ENCODE peak calls at places on chromosome 3, in six cellular contexts. W, G, N, P, R and C are unnamed samples.

GRCh38 chr3:123163146-123163545 is 38.6 kb upstream of the SEC22A start:
- DNase-seq in W (no peak), G (no peak), P (no peak), N (no peak), R (no peak), C (no peak)

GRCh38 chr3:127204841-127205582 is 12.1 kb downstream of the PRR23E start:
- DNase-seq in R (no peak), G (no peak), N (no peak), W (no peak), P (no peak), C (no peak)

GRCh38 chr3:46947981-46948791 is 28.4 kb downstream of the CCDC12 start:
- DNase-seq in R (peak; percentile 97), W (no peak), N (peak; percentile 64), P (no peak), G (peak; percentile 86), C (peak; percentile 71)

GRCh38 chr3:47004369-47005211 is 25.1 kb downstream of the NBEAL2 start:
- DNase-seq in P (no peak), W (peak; percentile 55), N (no peak), G (no peak), R (no peak), C (no peak)

GRCh38 chr3:190013943-190014924 is 106.5 kb downstream of the P3H2 start:
- DNase-seq in R (peak; percentile 62), P (no peak), N (no peak), W (no peak), G (no peak), C (no peak)

GRCh38 chr3:172317984-172318383 is 130.3 kb downstream of the GHSR start:
- DNase-seq in P (peak; percentile 85), R (peak; percentile 87), W (peak; percentile 82), N (peak; percentile 46), G (peak; percentile 24), C (peak; percentile 79)

GRCh38 chr3:65181397-65181871 is 493.6 kb upstream of the ADAMTS9 start:
- DNase-seq in G (peak; percentile 25), W (no peak), P (no peak), N (no peak), R (no peak), C (no peak)

GRCh38 chr3:16399473-16399872 is 114.0 kb downstream of the RFTN1 start:
- DNase-seq in N (no peak), P (no peak), G (no peak), W (no peak), R (peak; percentile 50), C (peak; percentile 43)

GRCh38 chr3:8864570-8865350 is 95.3 kb upstream of the OXTR start:
- DNase-seq in N (no peak), W (no peak), P (no peak), R (no peak), G (no peak), C (no peak)

GRCh38 chr3:194573680-194574437 is 59.4 kb downstream of the TMEM44 start:
- DNase-seq in N (no peak), P (peak; percentile 78), R (peak; percentile 28), W (peak; percentile 77), G (peak; percentile 43), C (peak; percentile 69)

GRCh38 chr3:50164056-50164455 is 8.9 kb downstream of the SEMA3F start:
- DNase-seq in W (peak; percentile 96), R (peak; percentile 88), N (no peak), G (peak; percentile 75), P (peak; percentile 70), C (peak; percentile 98)

GRCh38 chr3:126456766-126457388 is 18.8 kb downstream of the ZXDC start:
- DNase-seq in G (no peak), W (no peak), N (no peak), R (no peak), P (no peak), C (no peak)

GRCh38 chr3:110711851-110712396 is 359.7 kb upstream of the NECTIN3 start:
- DNase-seq in R (no peak), P (peak; percentile 9), W (no peak), G (no peak), N (no peak), C (no peak)

GRCh38 chr3:173747427-173747826 is 349.9 kb downstream of the NLGN1 start:
- DNase-seq in W (no peak), P (no peak), G (no peak), R (peak; percentile 77), N (no peak), C (no peak)

GRCh38 chr3:61669676-61670299 is 108.4 kb downstream of the PTPRG start:
- DNase-seq in W (no peak), R (peak; percentile 67), G (peak; percentile 50), N (no peak), P (no peak), C (peak; percentile 64)

GRCh38 chr3:5616873-5617272 is 429.4 kb downstream of the EDEM1 start:
- DNase-seq in W (no peak), N (no peak), G (no peak), R (no peak), P (no peak), C (no peak)

GRCh38 chr3:153970735-153971347 is 150.3 kb upstream of the ARHGEF26 start:
- DNase-seq in P (peak; percentile 78), W (no peak), G (no peak), R (peak; percentile 44), N (peak; percentile 37), C (peak; percentile 30)

GRCh38 chr3:116058844-116059243 is 386.4 kb downstream of the LSAMP start:
- DNase-seq in G (no peak), W (no peak), N (no peak), P (no peak), R (no peak), C (no peak)

GRCh38 chr3:184229424-184230080 is at the start of gene VWA5B2:
- DNase-seq in P (peak; percentile 74), W (no peak), G (peak; percentile 65), R (peak; percentile 8), N (peak; percentile 46), C (peak; percentile 49)

GRCh38 chr3:168071535-168071934 is 24.2 kb downstream of the GOLIM4 start:
- DNase-seq in G (no peak), R (peak; percentile 86), W (no peak), P (peak; percentile 15), N (peak; percentile 70), C (peak; percentile 75)

GRCh38 chr3:106120334-106120733 is 251.5 kb upstream of the CBLB start:
- DNase-seq in N (no peak), R (peak; percentile 58), G (no peak), W (no peak), P (no peak), C (peak; percentile 35)

GRCh38 chr3:30538787-30539186 is 67.6 kb upstream of the TGFBR2 start:
- DNase-seq in G (no peak), N (peak; percentile 4), R (peak; percentile 89), P (peak; percentile 64), W (no peak), C (peak; percentile 75)

GRCh38 chr3:112734718-112735350 is 93.9 kb upstream of the CCDC80 start:
- DNase-seq in G (peak; percentile 52), P (peak; percentile 80), R (peak; percentile 72), W (peak; percentile 75), N (peak; percentile 77), C (peak; percentile 81)

GRCh38 chr3:129985113-129985512 is 10.6 kb downstream of the TRH start:
- DNase-seq in R (no peak), P (no peak), G (no peak), W (no peak), N (no peak), C (no peak)

GRCh38 chr3:59364471-59364870 is 314.6 kb upstream of the CFAP20DC start:
- DNase-seq in R (peak; percentile 74), G (no peak), P (no peak), W (no peak), N (no peak), C (no peak)

GRCh38 chr3:170614214-170614966 is 28.5 kb upstream of the SLC7A14 start:
- DNase-seq in R (peak; percentile 91), N (peak; percentile 6), P (peak; percentile 35), G (no peak), W (peak; percentile 66), C (peak; percentile 92)

GRCh38 chr3:58236527-58237237 is 910 bp upstream of the ABHD6 start:
- DNase-seq in W (peak; percentile 62), N (no peak), G (peak; percentile 45), P (no peak), R (no peak), C (no peak)

GRCh38 chr3:66472313-66473134 is 28.3 kb downstream of the LRIG1 start:
- DNase-seq in W (peak; percentile 61), G (peak; percentile 54), R (peak; percentile 98), N (no peak), P (no peak), C (peak; percentile 86)

GRCh38 chr3:61627768-61628185 is 66.4 kb downstream of the PTPRG start:
- DNase-seq in N (no peak), W (no peak), R (peak; percentile 28), P (no peak), G (peak; percentile 21), C (peak; percentile 67)

GRCh38 chr3:66994588-66994987 is 3.5 kb upstream of the KBTBD8 start:
- DNase-seq in P (no peak), G (no peak), W (no peak), R (no peak), N (no peak), C (no peak)

GRCh38 chr3:127413871-127414270 is 126.0 kb upstream of the PRR20G start:
- DNase-seq in W (peak; percentile 33), R (no peak), G (no peak), N (no peak), P (no peak), C (no peak)

GRCh38 chr3:124491875-124492274 is 238.4 kb upstream of the UMPS start:
- DNase-seq in R (no peak), W (no peak), P (no peak), N (no peak), G (no peak), C (no peak)

GRCh38 chr3:124491098-124491497 is 239.2 kb upstream of the UMPS start:
- DNase-seq in P (no peak), G (peak; percentile 49), W (no peak), R (no peak), N (no peak), C (no peak)

GRCh38 chr3:124483915-124484470 is 246.3 kb upstream of the UMPS start:
- DNase-seq in N (no peak), R (no peak), G (no peak), W (no peak), P (no peak), C (peak; percentile 31)

GRCh38 chr3:124489506-124489905 is 240.7 kb upstream of the UMPS start:
- DNase-seq in N (no peak), R (no peak), W (no peak), G (peak; percentile 16), P (no peak), C (no peak)

GRCh38 chr3:124486324-124486723 is 243.9 kb upstream of the UMPS start:
- DNase-seq in G (no peak), W (no peak), N (no peak), R (no peak), P (peak; percentile 41), C (peak; percentile 13)
- TF ChIP-seq CTCF in G (no peak), W (no peak), N (peak; percentile 15), R (no peak), P (peak; percentile 52), C (peak; percentile 7)

GRCh38 chr3:71304684-71305083 is 278.8 kb downstream of the FOXP1 start:
- DNase-seq in W (peak; percentile 73), N (no peak), P (peak; percentile 58), R (peak; percentile 23), G (peak; percentile 22), C (no peak)
- TF ChIP-seq CTCF in W (peak; percentile 68), N (no peak), P (peak; percentile 46), R (peak; percentile 17), G (peak; percentile 31), C (no peak)

GRCh38 chr3:157135671-157136396 is 24.1 kb downstream of the CCNL1 start:
- DNase-seq in G (no peak), W (no peak), N (no peak), R (peak; percentile 73), P (peak; percentile 52), C (no peak)
- TF ChIP-seq CTCF in G (no peak), W (no peak), N (no peak), R (no peak), P (no peak), C (no peak)

GRCh38 chr3:71210257-71211002 is 373.1 kb downstream of the FOXP1 start:
- DNase-seq in W (peak; percentile 82), P (no peak), N (no peak), G (peak; percentile 39), R (no peak), C (peak; percentile 82)
- TF ChIP-seq CTCF in W (peak; percentile 13), P (no peak), N (no peak), G (peak; percentile 38), R (no peak), C (no peak)